ENCODE peak calls at places on chromosomes 7 and 10, in four cellular contexts. E, K, J and V are unnamed samples.

GRCh38 chr10:12042409-12042796 is 206 bp downstream of the UPF2 start:
- DNase-seq in E (no peak), K (peak; percentile 41), J (no peak), V (peak; percentile 48)

GRCh38 chr10:125095228-125095627 is 65.1 kb downstream of the CTBP2 start:
- DNase-seq in E (peak; percentile 37), K (no peak), J (no peak), V (no peak)

GRCh38 chr10:59320370-59320769 is 42.0 kb downstream of the FAM13C start:
- DNase-seq in K (no peak), J (no peak), E (no peak), V (no peak)

GRCh38 chr7:127995866-127996215 is 35.4 kb downstream of the LRRC4 start:
- DNase-seq in K (no peak), J (no peak), E (no peak), V (no peak)

GRCh38 chr7:98557538-98558031 is 59.5 kb upstream of the NPTX2 start:
- DNase-seq in K (no peak), J (no peak), E (no peak), V (no peak)

GRCh38 chr10:73590881-73591577 is at the start of gene USP54:
- DNase-seq in J (peak; percentile 19), E (no peak), K (peak; percentile 9), V (no peak)

GRCh38 chr10:122181055-122181732 is 89.9 kb upstream of the BTBD16 start:
- DNase-seq in J (no peak), K (no peak), E (no peak), V (no peak)

GRCh38 chr7:44062180-44062902 is 3.0 kb downstream of the PGAM2 start:
- DNase-seq in J (no peak), E (peak; percentile 64), K (no peak), V (no peak)

GRCh38 chr10:114453576-114453975 is 49.3 kb upstream of the AFAP1L2 start:
- DNase-seq in E (no peak), J (no peak), K (no peak), V (no peak)

GRCh38 chr7:92448185-92448747 is 984 bp downstream of the GATAD1 start:
- DNase-seq in E (no peak), K (peak; percentile 70), J (peak; percentile 70), V (peak; percentile 31)

GRCh38 chr10:88707429-88708110 is 1.5 kb downstream of the LIPK start:
- DNase-seq in J (no peak), E (no peak), K (no peak), V (no peak)

GRCh38 chr10:119654540-119654939 is 3.4 kb downstream of the BAG3 start:
- DNase-seq in E (no peak), K (no peak), J (no peak), V (no peak)

GRCh38 chr10:96673318-96674099 is 46.8 kb downstream of the PIK3AP1 start:
- DNase-seq in J (peak; percentile 41), K (peak; percentile 87), E (no peak), V (no peak)

GRCh38 chr10:27783660-27784059 is 38.0 kb upstream of the MKX start:
- DNase-seq in J (peak; percentile 12), K (peak; percentile 31), E (no peak), V (no peak)

GRCh38 chr10:114045738-114046458 is 2.2 kb downstream of the ADRB1 start:
- DNase-seq in K (no peak), E (no peak), J (no peak), V (no peak)

GRCh38 chr7:66627151-66627681 is 1.5 kb upstream of the KCTD7 start:
- DNase-seq in K (peak; percentile 52), J (peak; percentile 25), E (no peak), V (no peak)

GRCh38 chr7:23021581-23021980 is 7.7 kb upstream of the HYCC1 start:
- DNase-seq in J (no peak), E (no peak), K (no peak), V (no peak)

GRCh38 chr10:11288302-11288701 is 270.6 kb downstream of the CELF2 start:
- DNase-seq in E (no peak), K (no peak), J (no peak), V (no peak)

GRCh38 chr7:4700577-4701235 is 18.6 kb downstream of the FOXK1 start:
- DNase-seq in K (no peak), J (no peak), E (no peak), V (no peak)

GRCh38 chr10:29681700-29682444 is 47.1 kb upstream of the SVIL start:
- DNase-seq in E (no peak), J (peak; percentile 22), K (peak; percentile 11), V (peak; percentile 18)

GRCh38 chr10:122992031-122992585 is 11.9 kb downstream of the PSTK start:
- DNase-seq in E (no peak), J (no peak), K (no peak), V (no peak)

GRCh38 chr10:12868229-12868628 is 133.3 kb downstream of the CCDC3 start:
- DNase-seq in E (no peak), K (no peak), J (no peak), V (no peak)

GRCh38 chr10:61097026-61097425 is 153.0 kb upstream of the RHOBTB1 start:
- DNase-seq in K (no peak), E (no peak), J (no peak), V (no peak)

GRCh38 chr7:105205592-105206211 is 183.0 kb downstream of the SRPK2 start:
- DNase-seq in K (no peak), E (no peak), J (no peak), V (no peak)

GRCh38 chr7:150668472-150668911 is 17.0 kb upstream of the GIMAP2 start:
- DNase-seq in K (no peak), E (no peak), J (no peak), V (no peak)

DNA sequence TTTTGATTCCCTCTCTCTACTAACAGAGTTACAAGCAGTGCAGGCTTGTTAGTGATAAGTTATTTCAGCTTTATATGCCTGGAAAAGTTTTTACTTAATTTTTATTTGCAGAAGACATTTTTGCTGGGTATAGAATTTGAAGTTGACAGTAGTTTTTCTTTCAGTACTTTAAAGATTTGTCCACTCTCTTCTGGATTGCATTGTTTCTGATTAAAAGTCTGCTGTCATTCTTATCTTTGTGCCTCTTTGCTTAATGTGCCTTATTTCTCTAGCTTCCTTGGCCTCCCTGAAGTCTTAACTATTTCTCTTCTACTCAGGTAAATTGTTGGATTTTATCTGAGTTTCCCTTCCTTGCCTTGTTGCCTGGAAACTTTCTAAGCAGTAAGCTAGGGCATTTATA is 36.2 kb downstream of the PLCE1 start:
- DNase-seq in E (no peak), J (no peak), K (no peak), V (no peak)
- H3K9me3 ChIP-seq in E (peaks cover 15% of the 10 kb centered on the region), J (no peaks in the 10 kb centered on the region), K (peaks cover 11% of the 10 kb centered on the region), V (peaks cover 3% of the 10 kb centered on the region)

GRCh38 chr10:130560573-130560972 is 424.4 kb downstream of the GLRX3 start:
- DNase-seq in J (no peak), E (no peak), K (no peak), V (no peak)

GRCh38 chr10:130561681-130562080 is 425.5 kb downstream of the GLRX3 start:
- DNase-seq in J (no peak), K (no peak), E (peak; percentile 41), V (no peak)

GRCh38 chr10:130558778-130559177 is 422.6 kb downstream of the GLRX3 start:
- DNase-seq in K (no peak), E (no peak), J (no peak), V (no peak)

GRCh38 chr10:130559213-130559944 is 423.2 kb downstream of the GLRX3 start:
- DNase-seq in E (no peak), J (no peak), K (no peak), V (no peak)

GRCh38 chr10:130560079-130560478 is 423.9 kb downstream of the GLRX3 start:
- DNase-seq in K (no peak), J (no peak), E (no peak), V (no peak)
- H3K9me3 ChIP-seq in K (no peaks in the 10 kb centered on the region), J (no peaks in the 10 kb centered on the region), E (no peaks in the 10 kb centered on the region), V (no peaks in the 10 kb centered on the region)

GRCh38 chr7:63077841-63078240 is 920.8 kb upstream of the ZNF722 start:
- DNase-seq in K (no peak), J (no peak), E (no peak), V (no peak)
- H3K9me3 ChIP-seq in K (no peaks in the 10 kb centered on the region), J (no peaks in the 10 kb centered on the region), E (peaks cover 25% of the 10 kb centered on the region), V (peaks cover 2% of the 10 kb centered on the region)

GRCh38 chr7:56495165-56495564 is 378.9 kb upstream of the NUPR2 start:
- DNase-seq in K (no peak), J (no peak), E (no peak), V (no peak)

GRCh38 chr7:56493704-56494450 is 377.7 kb upstream of the NUPR2 start:
- DNase-seq in K (no peak), E (no peak), J (no peak), V (no peak)

GRCh38 chr7:56493196-56493595 is 377.0 kb upstream of the NUPR2 start:
- DNase-seq in E (no peak), K (no peak), J (no peak), V (no peak)

GRCh38 chr7:56491636-56492425 is 375.6 kb upstream of the NUPR2 start:
- DNase-seq in E (no peak), J (no peak), K (no peak), V (no peak)
- H3K9me3 ChIP-seq in E (peaks cover 58% of the 10 kb centered on the region), J (no peaks in the 10 kb centered on the region), K (no peaks in the 10 kb centered on the region), V (peaks cover 4% of the 10 kb centered on the region)

GRCh38 chr7:30197438-30197837 is 62.7 kb downstream of the MTURN start:
- DNase-seq in K (no peak), J (no peak), E (no peak), V (no peak)
- H3K9me3 ChIP-seq in K (peaks cover 21% of the 10 kb centered on the region), J (no peaks in the 10 kb centered on the region), E (no peaks in the 10 kb centered on the region), V (peaks cover 4% of the 10 kb centered on the region)